ENCODE peak calls at places on chromosome 15, in seven cellular contexts. One of them, this sample, is unnamed.

GRCh38 chr15:100103828-100104227 is 237.9 kb downstream of the ADAMTS17 start:
- DNase-seq in fibroblast of lung: no peak
- DNase-seq in GM12878: no peak
- DNase-seq in Karpas-422: no peak
- DNase-seq in neuronal stem cell: no peak
- DNase-seq in endodermal cell: no peak
- DNase-seq in SK-N-SH: no peak
- DNase-seq in this sample: no peak

GRCh38 chr15:92891533-92892200 is 8.5 kb upstream of the CHD2 start:
- DNase-seq in fibroblast of lung: no peak
- DNase-seq in GM12878: no peak
- DNase-seq in Karpas-422: no peak
- DNase-seq in neuronal stem cell: no peak
- DNase-seq in endodermal cell: no peak
- DNase-seq in SK-N-SH: no peak
- DNase-seq in this sample: no peak

GRCh38 chr15:34122771-34123183 is 20.9 kb downstream of the PGBD4 start:
- DNase-seq in fibroblast of lung: peak; percentile 98
- DNase-seq in GM12878: peak; percentile 42
- DNase-seq in Karpas-422: peak; percentile 44
- DNase-seq in neuronal stem cell: no peak
- DNase-seq in endodermal cell: no peak
- DNase-seq in SK-N-SH: no peak
- DNase-seq in this sample: no peak

GRCh38 chr15:31301687-31301990 is 25.0 kb upstream of the KLF13 start:
- DNase-seq in fibroblast of lung: no peak
- DNase-seq in GM12878: no peak
- DNase-seq in Karpas-422: peak; percentile 96
- DNase-seq in neuronal stem cell: no peak
- DNase-seq in endodermal cell: no peak
- DNase-seq in SK-N-SH: no peak
- DNase-seq in this sample: no peak

GRCh38 chr15:88036154-88036839 is 220.2 kb downstream of the NTRK3 start:
- DNase-seq in fibroblast of lung: no peak
- DNase-seq in GM12878: no peak
- DNase-seq in Karpas-422: no peak
- DNase-seq in neuronal stem cell: no peak
- DNase-seq in endodermal cell: peak; percentile 55
- DNase-seq in SK-N-SH: no peak
- DNase-seq in this sample: peak; percentile 35

GRCh38 chr15:70206668-70207067 is 109.0 kb upstream of the TLE3 start:
- DNase-seq in fibroblast of lung: no peak
- DNase-seq in GM12878: no peak
- DNase-seq in Karpas-422: no peak
- DNase-seq in neuronal stem cell: no peak
- DNase-seq in endodermal cell: no peak
- DNase-seq in SK-N-SH: no peak
- DNase-seq in this sample: no peak

GRCh38 chr15:72474912-72475601 is 927 bp downstream of the ARIH1 start:
- DNase-seq in fibroblast of lung: peak; percentile 78
- DNase-seq in GM12878: peak; percentile 35
- DNase-seq in Karpas-422: peak; percentile 93
- DNase-seq in neuronal stem cell: peak; percentile 56
- DNase-seq in endodermal cell: peak; percentile 86
- DNase-seq in SK-N-SH: peak; percentile 75
- DNase-seq in this sample: peak; percentile 36

GRCh38 chr15:47293763-47294162 is 423.5 kb upstream of the SEMA6D start:
- DNase-seq in fibroblast of lung: peak; percentile 92
- DNase-seq in GM12878: no peak
- DNase-seq in Karpas-422: no peak
- DNase-seq in neuronal stem cell: no peak
- DNase-seq in endodermal cell: no peak
- DNase-seq in SK-N-SH: no peak
- DNase-seq in this sample: no peak

GRCh38 chr15:40289140-40289775 is 6.4 kb upstream of the ANKRD63 start:
- DNase-seq in fibroblast of lung: no peak
- DNase-seq in GM12878: no peak
- DNase-seq in Karpas-422: no peak
- DNase-seq in neuronal stem cell: no peak
- DNase-seq in endodermal cell: no peak
- DNase-seq in SK-N-SH: no peak
- DNase-seq in this sample: no peak

GRCh38 chr15:80068578-80068977 is 9.1 kb downstream of the ZFAND6 start:
- DNase-seq in fibroblast of lung: peak; percentile 50
- DNase-seq in GM12878: no peak
- DNase-seq in Karpas-422: no peak
- DNase-seq in neuronal stem cell: no peak
- DNase-seq in endodermal cell: no peak
- DNase-seq in SK-N-SH: no peak
- DNase-seq in this sample: no peak

GRCh38 chr15:90618330-90619136 is 88.8 kb downstream of the CRTC3 start:
- DNase-seq in fibroblast of lung: no peak
- DNase-seq in GM12878: no peak
- DNase-seq in Karpas-422: no peak
- DNase-seq in neuronal stem cell: no peak
- DNase-seq in endodermal cell: no peak
- DNase-seq in SK-N-SH: no peak
- DNase-seq in this sample: no peak

DNA sequence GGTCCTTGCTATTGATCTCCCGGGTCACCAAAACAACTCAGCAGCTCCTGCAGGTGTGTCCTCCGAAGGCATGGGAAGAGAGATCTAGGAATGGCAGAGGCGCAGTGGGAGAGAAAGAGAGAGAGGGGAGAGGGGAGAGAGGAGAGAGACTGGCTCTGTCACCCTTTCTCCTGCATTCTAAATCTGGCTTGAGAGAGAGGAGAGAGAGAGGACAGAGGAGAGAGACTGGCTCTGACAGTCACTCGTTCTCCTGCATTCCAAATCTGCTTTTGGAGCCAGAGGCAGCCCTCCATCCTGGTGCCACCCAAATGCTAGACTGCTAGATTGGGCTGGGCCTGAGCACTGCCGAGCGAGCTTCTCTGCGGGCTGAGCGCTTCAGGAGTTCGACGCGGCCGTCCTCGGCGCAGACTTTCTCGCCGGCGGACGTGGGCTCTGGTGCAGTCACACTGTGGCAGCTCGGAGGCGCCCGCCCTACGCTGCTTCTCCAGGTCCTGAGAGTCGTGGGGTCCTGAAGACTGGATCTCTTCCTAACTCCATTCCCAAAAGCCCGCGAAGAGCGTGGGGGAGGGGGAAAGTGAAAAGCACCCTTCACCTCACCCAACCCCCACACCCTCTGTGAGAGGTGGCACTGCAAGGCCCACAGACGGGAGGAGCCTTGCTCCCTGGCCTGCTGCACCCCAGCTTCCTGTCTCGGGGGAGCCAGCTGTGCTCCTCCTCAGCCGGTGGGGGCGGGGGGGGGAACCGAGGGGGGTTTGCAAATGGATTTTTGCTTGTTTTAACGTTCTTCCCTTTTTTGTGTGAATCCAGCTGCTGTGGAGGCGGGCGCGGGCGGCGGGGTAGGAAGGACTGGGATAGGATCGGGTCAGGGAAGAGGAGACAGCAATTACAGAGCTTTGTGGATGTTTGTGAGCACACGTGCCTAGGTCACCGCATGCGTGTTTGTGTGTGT is 222.3 kb downstream of the MEIS2 start:
- DNase-seq in fibroblast of lung: no peak
- DNase-seq in GM12878: no peak
- DNase-seq in Karpas-422: peak; percentile 61
- DNase-seq in neuronal stem cell: peak; percentile 39
- DNase-seq in endodermal cell: peak; percentile 74
- DNase-seq in SK-N-SH: no peak
- DNase-seq in this sample: no peak
- H3K4me3 ChIP-seq in fibroblast of lung: no peak overlapping the region
- H3K4me3 ChIP-seq in GM12878: peak overlapping the region; percentile 37
- H3K4me3 ChIP-seq in Karpas-422: peak overlapping the region; percentile 31
- H3K4me3 ChIP-seq in neuronal stem cell: no peak overlapping the region
- H3K4me3 ChIP-seq in endodermal cell: peak overlapping the region; percentile 58
- H3K4me3 ChIP-seq in SK-N-SH: no peak overlapping the region
- H3K4me3 ChIP-seq in this sample: no peak overlapping the region

GRCh38 chr15:63945005-63945788 is 101.1 kb downstream of the DAPK2 start:
- DNase-seq in fibroblast of lung: peak; percentile 36
- DNase-seq in GM12878: no peak
- DNase-seq in Karpas-422: peak; percentile 89
- DNase-seq in neuronal stem cell: peak; percentile 54
- DNase-seq in endodermal cell: peak; percentile 93
- DNase-seq in SK-N-SH: peak; percentile 84
- DNase-seq in this sample: peak; percentile 51

GRCh38 chr15:63947228-63947627 is 99.1 kb downstream of the DAPK2 start:
- DNase-seq in fibroblast of lung: no peak
- DNase-seq in GM12878: no peak
- DNase-seq in Karpas-422: no peak
- DNase-seq in neuronal stem cell: no peak
- DNase-seq in endodermal cell: peak; percentile 20
- DNase-seq in SK-N-SH: no peak
- DNase-seq in this sample: no peak

GRCh38 chr15:63944681-63944955 is 101.7 kb downstream of the DAPK2 start:
- DNase-seq in fibroblast of lung: no peak
- DNase-seq in GM12878: no peak
- DNase-seq in Karpas-422: no peak
- DNase-seq in neuronal stem cell: no peak
- DNase-seq in endodermal cell: no peak
- DNase-seq in SK-N-SH: no peak
- DNase-seq in this sample: no peak

GRCh38 chr15:63946524-63947065 is 99.7 kb downstream of the DAPK2 start:
- DNase-seq in fibroblast of lung: no peak
- DNase-seq in GM12878: no peak
- DNase-seq in Karpas-422: no peak
- DNase-seq in neuronal stem cell: no peak
- DNase-seq in endodermal cell: peak; percentile 47
- DNase-seq in SK-N-SH: no peak
- DNase-seq in this sample: no peak

DNA sequence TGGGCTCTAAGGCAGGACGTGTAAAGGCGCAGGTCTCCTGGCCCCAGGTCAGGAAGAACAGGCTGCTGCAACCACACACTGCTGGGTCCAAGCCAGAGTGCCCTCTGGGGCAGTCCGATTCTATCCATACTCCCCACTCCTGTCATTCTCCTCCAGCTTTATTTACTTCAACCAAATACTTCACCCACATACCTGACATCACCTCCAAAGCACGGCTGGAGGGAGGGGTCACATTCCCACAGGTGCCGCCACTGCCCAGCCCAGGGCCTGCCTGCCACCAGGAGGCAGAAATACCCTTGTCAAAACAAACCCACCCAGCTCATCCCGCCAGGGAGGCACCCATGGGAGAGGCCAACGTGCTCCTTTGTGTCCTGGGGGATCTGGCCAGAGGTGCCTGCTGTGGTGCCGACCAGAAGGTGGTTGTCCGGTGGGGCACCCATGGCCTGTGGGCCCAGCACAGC is 100.4 kb downstream of the DAPK2 start:
- DNase-seq in fibroblast of lung: peak; percentile 4
- DNase-seq in GM12878: no peak
- DNase-seq in Karpas-422: no peak
- DNase-seq in neuronal stem cell: no peak
- DNase-seq in endodermal cell: peak; percentile 62
- DNase-seq in SK-N-SH: no peak
- DNase-seq in this sample: no peak
- H3K9ac ChIP-seq in fibroblast of lung: no peak overlapping the region
- H3K9ac ChIP-seq in GM12878: no peak overlapping the region
- H3K9ac ChIP-seq in Karpas-422: no peak overlapping the region
- H3K9ac ChIP-seq in neuronal stem cell: no peak overlapping the region
- H3K9ac ChIP-seq in endodermal cell: no peak overlapping the region
- H3K9ac ChIP-seq in SK-N-SH: no peak overlapping the region
- H3K9ac ChIP-seq in this sample: no peak overlapping the region

GRCh38 chr15:85005319-85005718 is 23.7 kb downstream of the PDE8A start:
- DNase-seq in fibroblast of lung: no peak
- DNase-seq in GM12878: no peak
- DNase-seq in Karpas-422: no peak
- DNase-seq in neuronal stem cell: no peak
- DNase-seq in endodermal cell: no peak
- DNase-seq in SK-N-SH: no peak
- DNase-seq in this sample: no peak
- H3K4me1 ChIP-seq in fibroblast of lung: peaks cover 2% of the 10 kb centered on the region
- H3K4me1 ChIP-seq in GM12878: peaks cover 47% of the 10 kb centered on the region
- H3K4me1 ChIP-seq in Karpas-422: peaks cover 30% of the 10 kb centered on the region
- H3K4me1 ChIP-seq in neuronal stem cell: peaks cover 6% of the 10 kb centered on the region
- H3K4me1 ChIP-seq in endodermal cell: no peaks in the 10 kb centered on the region
- H3K4me1 ChIP-seq in SK-N-SH: peaks cover 11% of the 10 kb centered on the region
- H3K4me1 ChIP-seq in this sample: peaks cover 2% of the 10 kb centered on the region

GRCh38 chr15:62112616-62113593 is 46.1 kb downstream of the C2CD4A start:
- DNase-seq in fibroblast of lung: peak; percentile 86
- DNase-seq in GM12878: no peak
- DNase-seq in Karpas-422: no peak
- DNase-seq in neuronal stem cell: no peak
- DNase-seq in endodermal cell: no peak
- DNase-seq in SK-N-SH: no peak
- DNase-seq in this sample: no peak

GRCh38 chr15:62119224-62119925 is 45.7 kb downstream of the C2CD4B start:
- DNase-seq in fibroblast of lung: peak; percentile 97
- DNase-seq in GM12878: no peak
- DNase-seq in Karpas-422: no peak
- DNase-seq in neuronal stem cell: no peak
- DNase-seq in endodermal cell: no peak
- DNase-seq in SK-N-SH: no peak
- DNase-seq in this sample: no peak

GRCh38 chr15:62118446-62118964 is 46.6 kb downstream of the C2CD4B start:
- DNase-seq in fibroblast of lung: peak; percentile 33
- DNase-seq in GM12878: no peak
- DNase-seq in Karpas-422: no peak
- DNase-seq in neuronal stem cell: no peak
- DNase-seq in endodermal cell: no peak
- DNase-seq in SK-N-SH: no peak
- DNase-seq in this sample: no peak

GRCh38 chr15:62112051-62112450 is 45.3 kb downstream of the C2CD4A start:
- DNase-seq in fibroblast of lung: no peak
- DNase-seq in GM12878: no peak
- DNase-seq in Karpas-422: no peak
- DNase-seq in neuronal stem cell: no peak
- DNase-seq in endodermal cell: no peak
- DNase-seq in SK-N-SH: no peak
- DNase-seq in this sample: no peak

GRCh38 chr15:62115847-62116246 is 49.1 kb downstream of the C2CD4A start:
- DNase-seq in fibroblast of lung: no peak
- DNase-seq in GM12878: no peak
- DNase-seq in Karpas-422: no peak
- DNase-seq in neuronal stem cell: no peak
- DNase-seq in endodermal cell: no peak
- DNase-seq in SK-N-SH: no peak
- DNase-seq in this sample: no peak
- H3K4me3 ChIP-seq in fibroblast of lung: no peak overlapping the region
- H3K4me3 ChIP-seq in GM12878: no peak overlapping the region
- H3K4me3 ChIP-seq in Karpas-422: no peak overlapping the region
- H3K4me3 ChIP-seq in neuronal stem cell: no peak overlapping the region
- H3K4me3 ChIP-seq in endodermal cell: no peak overlapping the region
- H3K4me3 ChIP-seq in SK-N-SH: no peak overlapping the region
- H3K4me3 ChIP-seq in this sample: no peak overlapping the region

DNA sequence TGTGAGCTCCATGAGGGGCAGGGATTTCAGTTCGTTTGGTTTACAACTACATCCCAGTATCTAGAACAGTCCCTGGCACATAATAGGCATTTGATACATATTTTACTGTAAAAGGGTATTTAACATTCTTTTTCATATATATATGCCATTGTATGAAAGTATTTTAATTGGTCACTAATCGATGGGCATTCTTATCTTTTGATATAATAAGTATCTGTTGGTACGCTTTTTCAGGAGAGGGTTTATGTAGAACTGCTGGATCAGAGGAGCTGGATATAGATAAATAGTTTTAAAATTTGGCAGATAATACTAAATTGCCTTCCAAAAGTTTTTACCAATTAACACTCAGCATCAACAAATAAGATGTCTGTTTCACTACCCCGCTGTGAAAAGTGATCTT is 978 bp upstream of the RSL24D1 start:
- DNase-seq in fibroblast of lung: no peak
- DNase-seq in GM12878: no peak
- DNase-seq in Karpas-422: no peak
- DNase-seq in neuronal stem cell: no peak
- DNase-seq in endodermal cell: no peak
- DNase-seq in SK-N-SH: no peak
- DNase-seq in this sample: no peak
- H3K9ac ChIP-seq in fibroblast of lung: no peak overlapping the region
- H3K9ac ChIP-seq in GM12878: peak overlapping the region; percentile 98
- H3K9ac ChIP-seq in Karpas-422: peak overlapping the region; percentile 81
- H3K9ac ChIP-seq in neuronal stem cell: no peak overlapping the region
- H3K9ac ChIP-seq in endodermal cell: peak overlapping the region; percentile 96
- H3K9ac ChIP-seq in SK-N-SH: peak overlapping the region; percentile 85
- H3K9ac ChIP-seq in this sample: peak overlapping the region; percentile 86

This sample was measured in NT2/D1.